ENCODE peak calls at places on chromosomes 5 and 9, in seven cellular contexts. Z is EL, O is activated gamma-delta T cell, S is NCI-H1436, W is NCI-H1417, A is HTR-8/SVneo, J is A549. G is an unnamed sample.

GRCh38 chr5:127785098-127785927 is 82.1 kb downstream of the CCDC192 start:
- DNase-seq in A (no peak), J (no peak), Z (peak; percentile 85), O (no peak), W (no peak), S (no peak), G (no peak)

GRCh38 chr9:121529237-121529987 is 29.8 kb upstream of the GGTA1 start:
- DNase-seq in J (no peak), Z (peak; percentile 98), O (no peak), S (no peak), W (no peak), A (peak; percentile 48), G (peak; percentile 88)

GRCh38 chr5:172148381-172148780 is 39.6 kb downstream of the STK10 start:
- DNase-seq in A (no peak), Z (no peak), J (no peak), S (no peak), W (no peak), O (no peak), G (no peak)

GRCh38 chr9:1979815-1980367 is 35.3 kb upstream of the SMARCA2 start:
- DNase-seq in O (no peak), W (peak; percentile 5), S (no peak), A (no peak), J (no peak), Z (peak; percentile 72), G (no peak)

GRCh38 chr5:126597156-126597555 is 2.1 kb upstream of the ALDH7A1 start:
- DNase-seq in O (no peak), Z (peak; percentile 46), S (no peak), J (peak; percentile 12), A (peak; percentile 15), W (no peak), G (no peak)

GRCh38 chr9:118459832-118460425 is 755.7 kb downstream of the TLR4 start:
- DNase-seq in A (no peak), O (no peak), Z (no peak), J (no peak), W (no peak), S (peak; percentile 3), G (no peak)

GRCh38 chr5:91670565-91670964 is 287.4 kb upstream of the ARRDC3 start:
- DNase-seq in S (no peak), O (no peak), Z (no peak), J (no peak), W (peak; percentile 24), A (no peak), G (no peak)

GRCh38 chr5:129718766-129719165 is 29.1 kb upstream of the MINAR2 start:
- DNase-seq in O (no peak), S (no peak), A (no peak), Z (no peak), W (no peak), J (no peak), G (no peak)

GRCh38 chr5:10227396-10227795 is 22.3 kb downstream of the ATPSCKMT start:
- DNase-seq in A (no peak), Z (peak; percentile 66), O (no peak), W (no peak), J (no peak), S (no peak), G (no peak)

GRCh38 chr5:98605010-98605425 is 168.4 kb upstream of the RGMB start:
- DNase-seq in J (no peak), S (no peak), O (no peak), W (peak; percentile 18), Z (peak; percentile 18), A (no peak), G (no peak)

GRCh38 chr9:23582836-23583235 is 243.2 kb downstream of the ELAVL2 start:
- DNase-seq in Z (no peak), W (no peak), J (no peak), O (no peak), S (no peak), A (no peak), G (no peak)

GRCh38 chr5:54993318-54993717 is 7.9 kb upstream of the ESM1 start:
- DNase-seq in J (no peak), S (no peak), A (no peak), O (no peak), Z (no peak), W (no peak), G (no peak)

GRCh38 chr5:35919191-35919590 is 19.2 kb downstream of the CAPSL start:
- DNase-seq in A (peak; percentile 83), J (no peak), S (no peak), W (no peak), Z (peak; percentile 98), O (no peak), G (no peak)

GRCh38 chr9:126569036-126569435 is 44.7 kb upstream of the LMX1B start:
- DNase-seq in S (no peak), Z (peak; percentile 64), A (peak; percentile 18), W (no peak), O (no peak), J (no peak), G (no peak)